ENCODE peak calls at places on chromosomes 1 and 21, in nine cellular contexts. One of them, this sample, is unnamed.

GRCh38 chr1:230849451-230850194 is 18.7 kb downstream of the C1orf198 start:
- DNase-seq in stimulated activated naive CD8-positive, alpha-beta T cell treated with anti-CD3 and anti-CD28 coated beads, Interleukin-15, Interleukin-2, amounts not matched to agents 100 U/mL and 50 U/mL, for 24 hours: no peak
- DNase-seq in fibroblast of the aortic adventitia: peak; percentile 97
- DNase-seq in kidney glomerular epithelial cell: peak; percentile 94
- DNase-seq in ACHN: peak; percentile 78
- DNase-seq in activated T-cell treated with anti-CD3 and anti-CD28 coated beads for 1 hour: no peak
- DNase-seq in fibroblast of lung: peak; percentile 93
- DNase-seq in GM19239: no peak
- DNase-seq in uterus: peak; percentile 71
- DNase-seq in this sample: no peak

GRCh38 chr1:209577346-209577745 is 6.2 kb upstream of the CAMK1G start:
- DNase-seq in stimulated activated naive CD8-positive, alpha-beta T cell treated with anti-CD3 and anti-CD28 coated beads, Interleukin-15, Interleukin-2, amounts not matched to agents 100 U/mL and 50 U/mL, for 24 hours: no peak
- DNase-seq in GM19239: no peak
- DNase-seq in ACHN: no peak
- DNase-seq in fibroblast of the aortic adventitia: no peak
- DNase-seq in uterus: no peak
- DNase-seq in fibroblast of lung: no peak
- DNase-seq in activated T-cell treated with anti-CD3 and anti-CD28 coated beads for 1 hour: no peak
- DNase-seq in kidney glomerular epithelial cell: no peak
- DNase-seq in this sample: no peak

GRCh38 chr21:43269461-43269860 is 100.7 kb downstream of the CRYAA start:
- DNase-seq in fibroblast of the aortic adventitia: no peak
- DNase-seq in activated T-cell treated with anti-CD3 and anti-CD28 coated beads for 1 hour: peak; percentile 33
- DNase-seq in uterus: no peak
- DNase-seq in fibroblast of lung: no peak
- DNase-seq in GM19239: peak; percentile 62
- DNase-seq in ACHN: peak; percentile 9
- DNase-seq in stimulated activated naive CD8-positive, alpha-beta T cell treated with anti-CD3 and anti-CD28 coated beads, Interleukin-15, Interleukin-2, amounts not matched to agents 100 U/mL and 50 U/mL, for 24 hours: peak; percentile 64
- DNase-seq in kidney glomerular epithelial cell: no peak
- DNase-seq in this sample: peak; percentile 65

GRCh38 chr1:161196521-161197451 is 2.1 kb downstream of the ADAMTS4 start:
- DNase-seq in kidney glomerular epithelial cell: no peak
- DNase-seq in stimulated activated naive CD8-positive, alpha-beta T cell treated with anti-CD3 and anti-CD28 coated beads, Interleukin-15, Interleukin-2, amounts not matched to agents 100 U/mL and 50 U/mL, for 24 hours: no peak
- DNase-seq in activated T-cell treated with anti-CD3 and anti-CD28 coated beads for 1 hour: no peak
- DNase-seq in ACHN: no peak
- DNase-seq in GM19239: no peak
- DNase-seq in uterus: peak; percentile 68
- DNase-seq in fibroblast of the aortic adventitia: peak; percentile 89
- DNase-seq in fibroblast of lung: peak; percentile 72
- DNase-seq in this sample: no peak

GRCh38 chr1:46285730-46286477 is 17.5 kb downstream of the LRRC41 start:
- DNase-seq in uterus: no peak
- DNase-seq in fibroblast of the aortic adventitia: no peak
- DNase-seq in stimulated activated naive CD8-positive, alpha-beta T cell treated with anti-CD3 and anti-CD28 coated beads, Interleukin-15, Interleukin-2, amounts not matched to agents 100 U/mL and 50 U/mL, for 24 hours: peak; percentile 51
- DNase-seq in ACHN: no peak
- DNase-seq in kidney glomerular epithelial cell: no peak
- DNase-seq in fibroblast of lung: no peak
- DNase-seq in GM19239: no peak
- DNase-seq in activated T-cell treated with anti-CD3 and anti-CD28 coated beads for 1 hour: no peak
- DNase-seq in this sample: no peak

GRCh38 chr1:19390901-19391595 is 78.9 kb downstream of the SLC66A1 start:
- DNase-seq in ACHN: peak; percentile 40
- DNase-seq in fibroblast of lung: peak; percentile 85
- DNase-seq in stimulated activated naive CD8-positive, alpha-beta T cell treated with anti-CD3 and anti-CD28 coated beads, Interleukin-15, Interleukin-2, amounts not matched to agents 100 U/mL and 50 U/mL, for 24 hours: peak; percentile 64
- DNase-seq in uterus: peak; percentile 73
- DNase-seq in activated T-cell treated with anti-CD3 and anti-CD28 coated beads for 1 hour: peak; percentile 51
- DNase-seq in fibroblast of the aortic adventitia: peak; percentile 95
- DNase-seq in GM19239: peak; percentile 78
- DNase-seq in kidney glomerular epithelial cell: peak; percentile 5
- DNase-seq in this sample: peak; percentile 81

GRCh38 chr1:113452921-113453770 is 62.8 kb downstream of the MAGI3 start:
- DNase-seq in ACHN: peak; percentile 42
- DNase-seq in fibroblast of the aortic adventitia: peak; percentile 69
- DNase-seq in GM19239: no peak
- DNase-seq in fibroblast of lung: peak; percentile 78
- DNase-seq in kidney glomerular epithelial cell: peak; percentile 37
- DNase-seq in uterus: no peak
- DNase-seq in activated T-cell treated with anti-CD3 and anti-CD28 coated beads for 1 hour: no peak
- DNase-seq in stimulated activated naive CD8-positive, alpha-beta T cell treated with anti-CD3 and anti-CD28 coated beads, Interleukin-15, Interleukin-2, amounts not matched to agents 100 U/mL and 50 U/mL, for 24 hours: no peak
- DNase-seq in this sample: peak; percentile 14

GRCh38 chr1:68478662-68479061 is 18.2 kb downstream of the DEPDC1 start:
- DNase-seq in stimulated activated naive CD8-positive, alpha-beta T cell treated with anti-CD3 and anti-CD28 coated beads, Interleukin-15, Interleukin-2, amounts not matched to agents 100 U/mL and 50 U/mL, for 24 hours: no peak
- DNase-seq in kidney glomerular epithelial cell: no peak
- DNase-seq in GM19239: no peak
- DNase-seq in activated T-cell treated with anti-CD3 and anti-CD28 coated beads for 1 hour: no peak
- DNase-seq in fibroblast of lung: no peak
- DNase-seq in ACHN: no peak
- DNase-seq in uterus: no peak
- DNase-seq in fibroblast of the aortic adventitia: no peak
- DNase-seq in this sample: no peak

GRCh38 chr1:58933599-58933926 is 149.7 kb upstream of the JUN start:
- DNase-seq in GM19239: no peak
- DNase-seq in activated T-cell treated with anti-CD3 and anti-CD28 coated beads for 1 hour: no peak
- DNase-seq in fibroblast of the aortic adventitia: no peak
- DNase-seq in fibroblast of lung: peak; percentile 11
- DNase-seq in kidney glomerular epithelial cell: no peak
- DNase-seq in uterus: no peak
- DNase-seq in stimulated activated naive CD8-positive, alpha-beta T cell treated with anti-CD3 and anti-CD28 coated beads, Interleukin-15, Interleukin-2, amounts not matched to agents 100 U/mL and 50 U/mL, for 24 hours: no peak
- DNase-seq in ACHN: peak; percentile 9
- DNase-seq in this sample: no peak

GRCh38 chr1:178609015-178609414 is 96.1 kb downstream of the TEX35 start:
- DNase-seq in stimulated activated naive CD8-positive, alpha-beta T cell treated with anti-CD3 and anti-CD28 coated beads, Interleukin-15, Interleukin-2, amounts not matched to agents 100 U/mL and 50 U/mL, for 24 hours: no peak
- DNase-seq in uterus: no peak
- DNase-seq in ACHN: no peak
- DNase-seq in kidney glomerular epithelial cell: peak; percentile 54
- DNase-seq in activated T-cell treated with anti-CD3 and anti-CD28 coated beads for 1 hour: no peak
- DNase-seq in fibroblast of the aortic adventitia: peak; percentile 87
- DNase-seq in fibroblast of lung: peak; percentile 90
- DNase-seq in GM19239: no peak
- DNase-seq in this sample: no peak

GRCh38 chr1:158527190-158527815 is 26.9 kb downstream of the OR6Y1 start:
- DNase-seq in fibroblast of the aortic adventitia: peak; percentile 35
- DNase-seq in GM19239: peak; percentile 4
- DNase-seq in fibroblast of lung: peak; percentile 61
- DNase-seq in ACHN: no peak
- DNase-seq in uterus: no peak
- DNase-seq in activated T-cell treated with anti-CD3 and anti-CD28 coated beads for 1 hour: no peak
- DNase-seq in stimulated activated naive CD8-positive, alpha-beta T cell treated with anti-CD3 and anti-CD28 coated beads, Interleukin-15, Interleukin-2, amounts not matched to agents 100 U/mL and 50 U/mL, for 24 hours: no peak
- DNase-seq in kidney glomerular epithelial cell: no peak
- DNase-seq in this sample: no peak

GRCh38 chr1:223338811-223339746 is 24.9 kb downstream of the SUSD4 start:
- DNase-seq in fibroblast of lung: no peak
- DNase-seq in stimulated activated naive CD8-positive, alpha-beta T cell treated with anti-CD3 and anti-CD28 coated beads, Interleukin-15, Interleukin-2, amounts not matched to agents 100 U/mL and 50 U/mL, for 24 hours: no peak
- DNase-seq in kidney glomerular epithelial cell: peak; percentile 27
- DNase-seq in fibroblast of the aortic adventitia: peak; percentile 12
- DNase-seq in uterus: no peak
- DNase-seq in GM19239: no peak
- DNase-seq in ACHN: no peak
- DNase-seq in activated T-cell treated with anti-CD3 and anti-CD28 coated beads for 1 hour: no peak
- DNase-seq in this sample: no peak

GRCh38 chr1:90725341-90725960 is 8.3 kb upstream of the BARHL2 start:
- DNase-seq in fibroblast of lung: no peak
- DNase-seq in stimulated activated naive CD8-positive, alpha-beta T cell treated with anti-CD3 and anti-CD28 coated beads, Interleukin-15, Interleukin-2, amounts not matched to agents 100 U/mL and 50 U/mL, for 24 hours: no peak
- DNase-seq in uterus: no peak
- DNase-seq in kidney glomerular epithelial cell: no peak
- DNase-seq in ACHN: no peak
- DNase-seq in fibroblast of the aortic adventitia: no peak
- DNase-seq in activated T-cell treated with anti-CD3 and anti-CD28 coated beads for 1 hour: no peak
- DNase-seq in GM19239: no peak
- DNase-seq in this sample: peak; percentile 19

GRCh38 chr1:233075045-233075444 is 124.6 kb downstream of the NTPCR start:
- DNase-seq in ACHN: peak; percentile 90
- DNase-seq in kidney glomerular epithelial cell: peak; percentile 99
- DNase-seq in stimulated activated naive CD8-positive, alpha-beta T cell treated with anti-CD3 and anti-CD28 coated beads, Interleukin-15, Interleukin-2, amounts not matched to agents 100 U/mL and 50 U/mL, for 24 hours: no peak
- DNase-seq in GM19239: no peak
- DNase-seq in fibroblast of lung: peak; percentile 90
- DNase-seq in fibroblast of the aortic adventitia: peak; percentile 88
- DNase-seq in uterus: no peak
- DNase-seq in activated T-cell treated with anti-CD3 and anti-CD28 coated beads for 1 hour: no peak
- DNase-seq in this sample: no peak

GRCh38 chr1:225347123-225347683 is 80.6 kb downstream of the LBR start:
- DNase-seq in fibroblast of the aortic adventitia: no peak
- DNase-seq in GM19239: no peak
- DNase-seq in fibroblast of lung: no peak
- DNase-seq in activated T-cell treated with anti-CD3 and anti-CD28 coated beads for 1 hour: no peak
- DNase-seq in stimulated activated naive CD8-positive, alpha-beta T cell treated with anti-CD3 and anti-CD28 coated beads, Interleukin-15, Interleukin-2, amounts not matched to agents 100 U/mL and 50 U/mL, for 24 hours: no peak
- DNase-seq in kidney glomerular epithelial cell: no peak
- DNase-seq in uterus: no peak
- DNase-seq in ACHN: no peak
- DNase-seq in this sample: no peak

GRCh38 chr1:116334015-116334547 is 39.0 kb upstream of the ATP1A1 start:
- DNase-seq in uterus: no peak
- DNase-seq in GM19239: no peak
- DNase-seq in activated T-cell treated with anti-CD3 and anti-CD28 coated beads for 1 hour: no peak
- DNase-seq in ACHN: no peak
- DNase-seq in stimulated activated naive CD8-positive, alpha-beta T cell treated with anti-CD3 and anti-CD28 coated beads, Interleukin-15, Interleukin-2, amounts not matched to agents 100 U/mL and 50 U/mL, for 24 hours: no peak
- DNase-seq in fibroblast of lung: peak; percentile 75
- DNase-seq in fibroblast of the aortic adventitia: peak; percentile 54
- DNase-seq in kidney glomerular epithelial cell: no peak
- DNase-seq in this sample: no peak

GRCh38 chr1:165907256-165907857 is 79.9 kb downstream of the UCK2 start:
- DNase-seq in stimulated activated naive CD8-positive, alpha-beta T cell treated with anti-CD3 and anti-CD28 coated beads, Interleukin-15, Interleukin-2, amounts not matched to agents 100 U/mL and 50 U/mL, for 24 hours: no peak
- DNase-seq in fibroblast of the aortic adventitia: peak; percentile 49
- DNase-seq in activated T-cell treated with anti-CD3 and anti-CD28 coated beads for 1 hour: no peak
- DNase-seq in ACHN: no peak
- DNase-seq in fibroblast of lung: no peak
- DNase-seq in uterus: no peak
- DNase-seq in GM19239: no peak
- DNase-seq in kidney glomerular epithelial cell: peak; percentile 57
- DNase-seq in this sample: no peak

GRCh38 chr1:197924516-197925123 is 7.4 kb downstream of the LHX9 start:
- DNase-seq in GM19239: no peak
- DNase-seq in activated T-cell treated with anti-CD3 and anti-CD28 coated beads for 1 hour: no peak
- DNase-seq in kidney glomerular epithelial cell: peak; percentile 25
- DNase-seq in fibroblast of the aortic adventitia: peak; percentile 57
- DNase-seq in uterus: peak; percentile 31
- DNase-seq in fibroblast of lung: peak; percentile 65
- DNase-seq in ACHN: peak; percentile 73
- DNase-seq in stimulated activated naive CD8-positive, alpha-beta T cell treated with anti-CD3 and anti-CD28 coated beads, Interleukin-15, Interleukin-2, amounts not matched to agents 100 U/mL and 50 U/mL, for 24 hours: no peak
- DNase-seq in this sample: peak; percentile 59